ENCODE peak calls at places on chromosomes 16 and 17, in six cellular contexts. V is RPMI7951; H is stimulated activated CD4-positive, alpha-beta T cell treated with anti-CD3 and anti-CD28 coated beads, Interleukin-2, amount 100 ng/mL, for 24 hours; Q is BE2C; K is AG10803; F is A172. J is an unnamed sample.

GRCh38 chr16:84911490-84912216 is 91.9 kb downstream of the CRISPLD2 start:
- DNase-seq in V (no peak), H (no peak), Q (no peak), K (peak), F (no peak), J (no peak)

GRCh38 chr16:68310441-68311315 is at the start of the genes PRMT7 and SLC7A6OS:
- DNase-seq in V (peak), H (peak), Q (peak), K (peak), F (peak), J (peak)

GRCh38 chr16:89829630-89830437 is 1.6 kb downstream of the SPIRE2 start:
- DNase-seq in V (no peak), H (no peak), Q (no peak), K (no peak), F (no peak), J (no peak)

GRCh38 chr16:31423241-31423640 is 4.9 kb downstream of the COX6A2 start:
- DNase-seq in V (no peak), H (no peak), Q (no peak), K (no peak), F (no peak), J (peak)

GRCh38 chr17:34226011-34226410 is 29.1 kb upstream of the CCL2 start:
- DNase-seq in V (peak), H (no peak), Q (no peak), K (peak), F (no peak), J (no peak)

GRCh38 chr17:1492249-1493206 is at the start of gene MYO1C:
- DNase-seq in V (no peak), H (no peak), Q (no peak), K (no peak), F (no peak), J (no peak)

GRCh38 chr16:84952335-84953050 is 58.8 kb downstream of the ZDHHC7 start:
- DNase-seq in V (peak), H (peak), Q (peak), K (peak), F (peak), J (peak)

GRCh38 chr17:18371455-18371854 is 6.1 kb upstream of the EVPLL start:
- DNase-seq in V (no peak), H (no peak), Q (no peak), K (no peak), F (no peak), J (no peak)

GRCh38 chr16:79169239-79169638 is 431.3 kb downstream of the MAF start:
- DNase-seq in V (peak), H (no peak), Q (no peak), K (no peak), F (no peak), J (peak)

GRCh38 chr17:43530303-43531081 is 15.6 kb downstream of the ETV4 start:
- DNase-seq in V (peak), H (no peak), Q (peak), K (peak), F (peak), J (no peak)

GRCh38 chr16:81551141-81551808 is 106.7 kb downstream of the CMIP start:
- DNase-seq in V (peak), H (no peak), Q (no peak), K (peak), F (peak), J (peak)

GRCh38 chr17:51768706-51769105 is 389.8 kb downstream of the CA10 start:
- DNase-seq in V (no peak), H (no peak), Q (no peak), K (no peak), F (no peak), J (no peak)

GRCh38 chr16:77963185-77964044 is 58.9 kb upstream of the CLEC3A start:
- DNase-seq in V (peak), H (no peak), Q (no peak), K (no peak), F (no peak), J (no peak)

GRCh38 chr17:49783051-49783715 is 5.3 kb upstream of the KAT7 start:
- DNase-seq in V (peak), H (no peak), Q (peak), K (peak), F (no peak), J (no peak)

GRCh38 chr16:3835089-3835602 is 45.4 kb downstream of the CREBBP start:
- DNase-seq in V (no peak), H (no peak), Q (no peak), K (no peak), F (no peak), J (no peak)

GRCh38 chr16:4081035-4081434 is 35.2 kb downstream of the ADCY9 start:
- DNase-seq in V (no peak), H (no peak), Q (no peak), K (no peak), F (no peak), J (no peak)

J was measured in activated CD4-positive, alpha-beta memory T cell treated with anti-CD3 and anti-CD28 coated beads, Interleukin-2, amount 10 ng/mL, durations not matched to agents 7 days and 5 days.